ENCODE peak calls at places on chromosomes 11 and 22, in four cellular contexts. A is breast epithelium, I is body of pancreas, M is aorta. E is an unnamed sample.

GRCh38 chr22:17785185-17786184 is 11.2 kb upstream of the BID start:
- DNase-seq in M (no peak), A (no peak), I (peak; percentile 76), E (peak; percentile 34)

GRCh38 chr11:3859373-3859881 is 4.0 kb downstream of the STIM1 start:
- DNase-seq in A (no peak), M (peak; percentile 87), I (peak; percentile 44), E (no peak)

GRCh38 chr11:1299621-1300020 is 9.8 kb downstream of the TOLLIP start:
- DNase-seq in A (peak; percentile 52), M (peak; percentile 76), I (peak; percentile 25), E (no peak)

GRCh38 chr11:124761301-124762021 is 629 bp downstream of the ESAM start:
- DNase-seq in I (no peak), M (no peak), A (no peak), E (no peak)

GRCh38 chr11:64358907-64359711 is at the start of gene RPS6KA4:
- DNase-seq in I (peak; percentile 62), A (no peak), M (peak; percentile 89), E (peak; percentile 56)

GRCh38 chr11:2844116-2844515 is 41.5 kb downstream of the CDKN1C start:
- DNase-seq in M (no peak), A (no peak), I (no peak), E (no peak)

GRCh38 chr11:116796548-116796947 is 4.9 kb upstream of the APOA5 start:
- DNase-seq in I (no peak), M (no peak), A (no peak), E (no peak)

GRCh38 chr22:40211481-40212052 is 33.8 kb downstream of the TNRC6B start:
- DNase-seq in I (no peak), A (no peak), M (no peak), E (no peak)

GRCh38 chr22:40271440-40271839 is 74.9 kb upstream of the ADSL start:
- DNase-seq in A (no peak), M (no peak), I (no peak), E (no peak)

GRCh38 chr11:43943357-43943930 is 1.0 kb downstream of the C11orf96 start:
- DNase-seq in A (no peak), M (peak; percentile 82), I (no peak), E (no peak)

GRCh38 chr11:43942651-43943356 is 367 bp downstream of the C11orf96 start:
- DNase-seq in M (peak; percentile 80), A (no peak), I (no peak), E (no peak)

GRCh38 chr11:43941257-43941879 is 1.1 kb upstream of the C11orf96 start:
- DNase-seq in I (no peak), M (peak; percentile 62), A (no peak), E (no peak)

GRCh38 chr11:43944761-43945311 is 2.4 kb downstream of the C11orf96 start:
- DNase-seq in M (peak; percentile 95), A (peak; percentile 62), I (peak; percentile 53), E (peak; percentile 52)

GRCh38 chr11:43943931-43944751 is 1.7 kb downstream of the C11orf96 start:
- DNase-seq in M (peak; percentile 84), A (no peak), I (no peak), E (no peak)
- H3K27ac ChIP-seq in M (peak overlapping the region; percentile 85), A (peak overlapping the region; percentile 91), I (peak overlapping the region; percentile 50), E (peak overlapping the region; percentile 62)

GRCh38 chr11:62922653-62923371 is 1.6 kb upstream of the CHRM1 start:
- DNase-seq in M (no peak), A (peak; percentile 48), I (no peak), E (no peak)
- H3K27ac ChIP-seq in M (no peak overlapping the region), A (no peak overlapping the region), I (no peak overlapping the region), E (peak overlapping the region; percentile 74)

DNA sequence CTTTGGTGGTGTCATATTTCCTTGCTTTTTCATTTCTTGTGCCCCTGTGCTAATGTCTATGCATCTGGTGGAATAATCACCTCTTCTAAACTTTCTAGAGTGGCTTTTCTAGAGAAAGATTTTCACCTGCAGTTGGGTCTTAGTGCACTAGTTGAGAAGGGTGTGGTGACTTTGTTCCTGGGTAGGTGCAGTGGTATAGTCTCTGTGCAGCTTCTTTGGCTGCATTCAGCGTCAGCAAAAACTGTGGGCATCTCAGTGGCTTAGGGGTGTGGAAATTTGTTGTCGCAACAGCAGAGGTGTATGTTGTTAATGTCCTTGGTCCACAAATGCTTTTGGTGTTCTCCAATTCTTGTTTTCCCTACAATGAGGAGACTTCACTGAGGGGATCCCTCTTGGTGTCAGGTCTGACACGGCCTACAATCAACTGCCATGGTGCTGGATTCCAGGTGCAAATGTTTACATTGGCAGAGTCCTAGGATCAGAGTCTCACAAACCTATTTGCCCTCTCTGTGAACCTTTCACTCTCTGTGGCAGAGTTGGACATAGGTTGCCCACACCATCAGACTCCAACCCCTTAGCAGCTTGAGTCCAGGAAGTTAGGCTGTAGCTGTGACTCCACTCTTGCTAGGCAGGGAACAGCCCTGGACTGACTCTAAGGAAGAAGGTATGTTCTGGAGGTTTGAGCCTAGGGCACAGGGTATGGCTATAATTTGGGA is 48.8 kb downstream of the GDPD4 start:
- DNase-seq in M (no peak), I (no peak), A (no peak), E (no peak)
- H3K27ac ChIP-seq in M (no peak overlapping the region), I (no peak overlapping the region), A (no peak overlapping the region), E (no peak overlapping the region)

GRCh38 chr22:37650463-37651136 is 7.9 kb upstream of the PDXP start:
- DNase-seq in I (no peak), A (no peak), M (no peak), E (no peak)

GRCh38 chr22:37657590-37658132 is 862 bp upstream of the PDXP start:
- DNase-seq in A (no peak), M (no peak), I (no peak), E (no peak)

GRCh38 chr22:37655252-37655563 is 3.3 kb upstream of the PDXP start:
- DNase-seq in M (no peak), I (no peak), A (no peak), E (no peak)

GRCh38 chr22:37658133-37659065 is at the start of gene PDXP:
- DNase-seq in M (peak; percentile 100), A (peak; percentile 99), I (peak; percentile 99), E (peak; percentile 99)

DNA sequence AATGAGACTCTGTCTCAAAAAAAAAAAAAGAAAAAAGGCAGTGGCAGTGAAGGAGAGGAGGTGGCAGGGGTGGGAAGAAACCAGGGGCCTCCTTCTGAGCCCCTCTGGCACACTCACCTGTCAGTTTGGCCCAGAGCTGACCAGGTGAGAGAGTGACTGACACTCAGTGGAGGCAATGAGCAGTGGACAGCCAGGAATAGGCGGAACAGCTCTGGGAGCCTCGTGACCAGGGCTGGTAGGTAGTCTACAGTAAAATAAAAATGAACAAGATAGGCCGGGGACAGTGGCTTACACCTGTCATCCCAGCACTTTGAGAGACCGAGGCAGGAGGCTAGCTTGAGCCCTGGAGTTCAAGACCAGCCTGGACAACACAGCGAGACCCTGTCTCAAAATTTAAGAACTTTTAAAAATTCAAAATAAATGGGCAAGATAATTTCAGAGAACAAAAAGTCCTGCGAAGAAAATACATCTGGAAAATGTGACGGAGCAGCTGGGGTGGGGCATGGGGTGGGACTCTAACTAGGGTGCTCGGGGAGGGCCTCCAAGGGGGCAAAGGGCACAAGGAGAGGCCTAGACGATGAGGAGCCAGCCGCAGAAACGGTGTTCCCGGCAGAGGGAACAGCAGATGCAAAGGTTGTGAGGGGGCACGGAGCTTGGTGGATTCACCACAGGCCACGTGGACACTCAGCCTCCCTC is 3.8 kb upstream of the PDXP start:
- DNase-seq in I (no peak), A (no peak), M (no peak), E (no peak)
- H3K27ac ChIP-seq in I (no peak overlapping the region), A (no peak overlapping the region), M (no peak overlapping the region), E (no peak overlapping the region)

GRCh38 chr22:38718414-38718813 is 12.7 kb downstream of the GTPBP1 start:
- DNase-seq in M (peak; percentile 89), I (peak; percentile 84), A (peak; percentile 68), E (peak; percentile 59)
- H3K27ac ChIP-seq in M (peak overlapping the region; percentile 10), I (peak overlapping the region; percentile 70), A (peak overlapping the region; percentile 54), E (peak overlapping the region; percentile 4)

GRCh38 chr22:23385301-23386244 is 194.5 kb downstream of the IGLL1 start:
- DNase-seq in A (peak; percentile 87), I (peak; percentile 81), M (peak; percentile 94), E (peak; percentile 82)
- H3K27ac ChIP-seq in A (no peak overlapping the region), I (no peak overlapping the region), M (no peak overlapping the region), E (no peak overlapping the region)

GRCh38 chr11:76134239-76134638 is 72.1 kb downstream of the WNT11 start:
- DNase-seq in M (no peak), A (no peak), I (no peak), E (no peak)

GRCh38 chr11:76131585-76131984 is 74.7 kb downstream of the WNT11 start:
- DNase-seq in I (no peak), M (no peak), A (no peak), E (no peak)

GRCh38 chr11:76131142-76131541 is 75.2 kb downstream of the WNT11 start:
- DNase-seq in M (no peak), I (no peak), A (no peak), E (no peak)

GRCh38 chr11:76129729-76130128 is 76.6 kb downstream of the WNT11 start:
- DNase-seq in M (no peak), A (no peak), I (no peak), E (no peak)

GRCh38 chr11:76132268-76132667 is 74.0 kb downstream of the WNT11 start:
- DNase-seq in A (no peak), M (no peak), I (no peak), E (no peak)
- H3K27ac ChIP-seq in A (peak overlapping the region; percentile 50), M (no peak overlapping the region), I (no peak overlapping the region), E (no peak overlapping the region)

GRCh38 chr11:46377266-46377665 is 4.2 kb upstream of the MDK start:
- DNase-seq in A (no peak), M (no peak), I (no peak), E (no peak)
- H3K27ac ChIP-seq in A (no peak overlapping the region), M (no peak overlapping the region), I (no peak overlapping the region), E (no peak overlapping the region)

DNA sequence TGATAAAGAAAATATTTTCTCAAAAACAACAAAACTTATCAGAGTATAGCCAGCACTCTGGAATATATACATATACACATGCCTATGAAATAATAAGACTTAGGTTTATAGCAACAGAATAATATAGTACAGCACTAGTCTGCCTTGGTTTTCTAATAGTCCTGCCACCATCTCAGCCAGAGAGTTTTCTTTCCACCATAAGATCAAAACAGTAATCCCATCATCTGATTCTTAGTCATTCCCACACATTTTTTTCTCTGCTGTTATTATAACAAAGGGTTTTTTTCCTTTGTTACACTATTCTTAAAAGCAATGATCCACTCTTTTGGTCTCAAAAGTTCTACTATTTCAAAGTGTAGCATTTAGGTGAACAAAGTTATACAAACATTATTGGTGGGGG is 15.1 kb downstream of the MTMR2 start:
- DNase-seq in A (no peak), I (no peak), M (no peak), E (no peak)
- H3K27ac ChIP-seq in A (no peak overlapping the region), I (no peak overlapping the region), M (no peak overlapping the region), E (no peak overlapping the region)

E was measured in prostate gland.